ENCODE peak calls at places on chromosomes 6 and 20, in five cellular contexts. L is cardiac muscle cell, Z is ovary, F is heart right ventricle, O is WERI-Rb-1. C is an unnamed sample. For H3K9me3, the result is how much of the 10 kb centered on the place peaks cover.

GRCh38 chr6:55696501-55696900 is 117.5 kb upstream of the HMGCLL1 start:
- DNase-seq in O (no peak), L (no peak), Z (no peak), F (no peak), C (no peak)

GRCh38 chr6:45613678-45614077 is 235.9 kb upstream of the SUPT3H start:
- DNase-seq in O (no peak), Z (peak), F (peak), L (peak), C (no peak)

GRCh38 chr20:64104667-64105451 is 2.5 kb downstream of the NPBWR2 start:
- DNase-seq in Z (no peak), O (no peak), F (no peak), L (no peak), C (no peak)

GRCh38 chr6:98842489-98843180 is 8.3 kb downstream of the POU3F2 start:
- DNase-seq in Z (no peak), F (no peak), O (no peak), L (no peak), C (no peak)

GRCh38 chr6:5238336-5238735 is 22.4 kb downstream of the LYRM4 start:
- DNase-seq in L (no peak), O (no peak), Z (no peak), F (no peak), C (no peak)

GRCh38 chr20:62725596-62726268 is 17.1 kb downstream of the NTSR1 start:
- DNase-seq in L (no peak), O (no peak), F (no peak), Z (no peak), C (no peak)

GRCh38 chr6:75760320-75760719 is 11.3 kb downstream of the MYO6 start:
- DNase-seq in O (no peak), F (no peak), Z (no peak), L (no peak), C (no peak)

GRCh38 chr6:161222706-161223234 is 51.1 kb downstream of the AGPAT4 start:
- DNase-seq in F (no peak), Z (no peak), L (no peak), O (no peak), C (no peak)

GRCh38 chr6:170063851-170064617 is 226.8 kb downstream of the DLL1 start:
- DNase-seq in O (no peak), L (no peak), F (peak), Z (no peak), C (no peak)

GRCh38 chr6:90538651-90539050 is 48.2 kb downstream of the MAP3K7 start:
- DNase-seq in L (peak), F (no peak), Z (no peak), O (no peak), C (no peak)

GRCh38 chr20:63151554-63152321 is 64.2 kb downstream of the YTHDF1 start:
- DNase-seq in Z (no peak), O (no peak), L (peak), F (peak), C (no peak)

GRCh38 chr20:18144541-18145099 is 7.0 kb downstream of the KAT14 start:
- DNase-seq in L (no peak), Z (no peak), F (no peak), O (no peak), C (no peak)

GRCh38 chr6:112237644-112238043 is 16.7 kb downstream of the LAMA4 start:
- DNase-seq in O (no peak), F (peak), Z (peak), L (peak), C (no peak)

GRCh38 chr6:94751641-94752329 is 825.5 kb upstream of the MANEA start:
- DNase-seq in L (no peak), Z (no peak), F (no peak), O (no peak), C (no peak)

GRCh38 chr6:54291146-54291545 is 17.1 kb upstream of the TINAG start:
- DNase-seq in L (peak), F (no peak), O (no peak), Z (no peak), C (no peak)

GRCh38 chr6:2061880-2062279 is 183.5 kb downstream of the GMDS start:
- DNase-seq in O (no peak), L (no peak), F (no peak), Z (no peak), C (no peak)

GRCh38 chr6:116557863-116558262 is 4.3 kb downstream of the CALHM4 start:
- DNase-seq in F (peak), O (no peak), L (peak), Z (no peak), C (no peak)

GRCh38 chr20:605237-605636 is 4.9 kb downstream of the TCF15 start:
- DNase-seq in L (no peak), O (no peak), Z (no peak), F (no peak), C (no peak)

GRCh38 chr20:50023116-50023802 is 40.5 kb downstream of the SNAI1 start:
- DNase-seq in F (no peak), O (no peak), L (no peak), Z (no peak), C (no peak)

GRCh38 chr6:135105299-135105698 is 50.7 kb upstream of the HBS1L start:
- DNase-seq in L (no peak), O (no peak), F (no peak), Z (no peak), C (no peak)

GRCh38 chr20:63585616-63586565 is 11.9 kb upstream of the HELZ2 start:
- DNase-seq in O (peak), Z (no peak), L (no peak), F (no peak), C (no peak)

GRCh38 chr6:88952065-88952704 is 11.2 kb downstream of the RNGTT start:
- DNase-seq in L (peak), F (no peak), Z (no peak), O (no peak), C (no peak)
- H3K9me3 ChIP-seq in L (under half), F (under half), Z (under half), O (under half), C (under half)

GRCh38 chr6:10891960-10892359 is 5.1 kb downstream of the SYCP2L start:
- DNase-seq in Z (no peak), L (no peak), O (no peak), F (no peak), C (no peak)
- H3K9me3 ChIP-seq in Z (under half), L (under half), O (under half), F (under half), C (under half)

GRCh38 chr6:137182654-137183073 is 9.2 kb upstream of the IL22RA2 start:
- DNase-seq in Z (no peak), O (no peak), F (no peak), L (no peak), C (no peak)
- H3K9me3 ChIP-seq in Z (under half), O (under half), F (half or more), L (under half), C (under half)

DNA sequence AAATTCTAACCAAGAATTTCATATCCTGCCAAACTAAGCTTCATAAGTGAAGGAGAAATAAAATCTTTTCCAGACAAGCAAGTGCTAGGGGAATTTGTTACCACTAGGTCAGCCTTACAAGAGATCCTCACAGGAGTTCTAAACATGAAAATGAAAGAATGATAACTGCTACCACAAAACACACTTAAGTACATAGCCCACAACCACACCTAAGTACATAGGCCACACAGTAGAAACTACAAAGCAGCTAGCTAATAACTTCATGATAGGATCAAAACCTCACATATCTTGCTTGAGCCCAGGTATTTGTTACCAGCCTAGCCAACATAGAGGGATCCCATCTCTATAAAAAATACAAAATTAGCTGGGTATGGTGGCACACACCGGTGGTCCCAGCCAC is 50.4 kb downstream of the IRAK1BP1 start:
- DNase-seq in L (no peak), Z (no peak), F (no peak), O (no peak), C (no peak)
- H3K9me3 ChIP-seq in L (under half), Z (under half), F (under half), O (under half), C (under half)

GRCh38 chr20:55744896-55745295 is 260.4 kb downstream of the CBLN4 start:
- DNase-seq in L (no peak), Z (no peak), O (no peak), F (no peak), C (no peak)

GRCh38 chr20:55745840-55746239 is 259.5 kb downstream of the CBLN4 start:
- DNase-seq in L (no peak), Z (no peak), F (no peak), O (no peak), C (no peak)

DNA sequence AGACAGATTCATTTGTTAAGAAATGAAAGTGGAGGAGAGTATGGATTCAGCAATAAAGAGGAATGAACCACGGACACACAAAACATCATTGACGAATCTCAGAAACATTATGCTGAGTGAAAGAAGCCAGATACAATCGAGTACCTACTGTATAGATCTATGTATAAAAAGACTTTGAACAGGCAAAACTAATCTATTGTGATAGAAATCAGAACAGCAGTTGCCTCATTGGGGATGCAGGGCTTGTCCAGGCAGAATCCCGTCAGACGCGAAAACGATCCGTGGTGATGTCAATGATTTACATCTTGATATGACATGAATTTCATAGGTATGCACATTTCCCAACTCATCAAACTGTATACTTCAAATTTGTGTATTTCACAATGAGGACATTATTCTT is 265.2 kb downstream of the CBLN4 start:
- DNase-seq in L (no peak), F (no peak), Z (no peak), O (no peak), C (no peak)
- H3K9me3 ChIP-seq in L (under half), F (under half), Z (under half), O (under half), C (under half)

GRCh38 chr6:22380236-22380635 is 83.4 kb upstream of the PRL start:
- DNase-seq in F (no peak), Z (no peak), O (no peak), L (no peak), C (no peak)
- H3K9me3 ChIP-seq in F (under half), Z (under half), O (under half), L (under half), C (under half)

DNA sequence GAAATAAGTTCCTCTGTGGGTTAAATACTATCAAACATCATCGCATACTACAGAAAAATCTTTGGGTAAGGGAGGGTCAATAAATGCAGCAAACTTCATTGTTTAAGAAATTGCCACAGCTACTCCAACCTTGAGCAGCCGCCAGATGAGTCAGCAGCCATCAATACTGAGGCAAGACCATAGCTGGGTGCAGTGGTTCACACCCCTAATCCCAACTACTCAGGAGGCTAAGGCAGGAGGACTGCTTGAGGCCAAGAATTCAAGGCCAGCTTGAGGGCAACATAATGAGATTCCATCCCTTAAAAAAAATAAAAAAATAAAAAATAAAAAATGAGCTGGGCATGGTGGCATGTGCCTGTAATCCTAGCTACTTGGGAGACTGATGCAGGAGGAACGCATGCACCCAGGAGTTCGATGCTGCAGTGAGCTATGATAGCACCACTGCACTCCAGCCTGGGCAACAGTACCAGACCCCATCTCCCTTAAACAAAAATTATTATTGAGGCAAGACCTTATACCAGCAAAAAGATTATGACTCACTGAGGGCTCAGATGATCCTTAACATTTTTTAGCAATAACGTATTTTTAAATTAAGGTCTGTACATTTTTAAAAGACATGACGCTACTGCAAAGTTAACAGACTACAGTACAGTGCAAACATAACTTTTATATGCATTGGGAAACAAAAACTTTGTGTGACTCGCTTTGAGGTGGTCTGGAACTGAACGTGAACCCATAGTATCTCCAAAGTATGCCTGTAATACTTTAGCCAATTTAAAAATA is 8.8 kb downstream of the SRPK1 start:
- DNase-seq in F (no peak), Z (no peak), L (peak), O (no peak), C (no peak)
- H3K9me3 ChIP-seq in F (under half), Z (under half), L (under half), O (under half), C (under half)

C was measured in T-helper 17 cell.